ENCODE peak calls at places on chromosomes 16 and 17, in eight cellular contexts. One of them, this sample, is unnamed.

GRCh38 chr17:27565874-27566672 is 64.9 kb upstream of the LGALS9 start:
- DNase-seq in T47D: no peak
- DNase-seq in amniotic stem cell: no peak
- DNase-seq in fibroblast of villous mesenchyme: no peak
- DNase-seq in small intestine: no peak
- DNase-seq in mesenteric fat pad: no peak
- DNase-seq in Kasumi-1: no peak
- DNase-seq in aorta: no peak
- DNase-seq in this sample: no peak

GRCh38 chr17:82480345-82480744 is 21.8 kb downstream of the NARF start:
- DNase-seq in T47D: no peak
- DNase-seq in amniotic stem cell: no peak
- DNase-seq in fibroblast of villous mesenchyme: no peak
- DNase-seq in small intestine: no peak
- DNase-seq in mesenteric fat pad: no peak
- DNase-seq in Kasumi-1: no peak
- DNase-seq in aorta: no peak
- DNase-seq in this sample: no peak

GRCh38 chr16:48558269-48558915 is 51.6 kb downstream of the N4BP1 start:
- DNase-seq in T47D: no peak
- DNase-seq in amniotic stem cell: no peak
- DNase-seq in fibroblast of villous mesenchyme: peak
- DNase-seq in small intestine: no peak
- DNase-seq in mesenteric fat pad: no peak
- DNase-seq in Kasumi-1: peak
- DNase-seq in aorta: no peak
- DNase-seq in this sample: no peak

GRCh38 chr16:52548261-52549010 is 1.5 kb upstream of the TOX3 start:
- DNase-seq in T47D: no peak
- DNase-seq in amniotic stem cell: no peak
- DNase-seq in fibroblast of villous mesenchyme: no peak
- DNase-seq in small intestine: no peak
- DNase-seq in mesenteric fat pad: no peak
- DNase-seq in Kasumi-1: no peak
- DNase-seq in aorta: no peak
- DNase-seq in this sample: no peak

GRCh38 chr17:61316633-61317032 is 83.0 kb upstream of the TBX2 start:
- DNase-seq in T47D: no peak
- DNase-seq in amniotic stem cell: no peak
- DNase-seq in fibroblast of villous mesenchyme: no peak
- DNase-seq in small intestine: no peak
- DNase-seq in mesenteric fat pad: no peak
- DNase-seq in Kasumi-1: no peak
- DNase-seq in aorta: no peak
- DNase-seq in this sample: no peak

GRCh38 chr16:59202463-59202862 is 468.3 kb upstream of the GOT2 start:
- DNase-seq in T47D: no peak
- DNase-seq in amniotic stem cell: no peak
- DNase-seq in fibroblast of villous mesenchyme: no peak
- DNase-seq in small intestine: no peak
- DNase-seq in mesenteric fat pad: no peak
- DNase-seq in Kasumi-1: no peak
- DNase-seq in aorta: no peak
- DNase-seq in this sample: no peak

GRCh38 chr17:57636985-57637667 is 108.0 kb downstream of the CCDC182 start:
- DNase-seq in T47D: no peak
- DNase-seq in amniotic stem cell: no peak
- DNase-seq in fibroblast of villous mesenchyme: no peak
- DNase-seq in small intestine: no peak
- DNase-seq in mesenteric fat pad: no peak
- DNase-seq in Kasumi-1: no peak
- DNase-seq in aorta: no peak
- DNase-seq in this sample: no peak

GRCh38 chr16:23388786-23389185 is 64.2 kb downstream of the COG7 start:
- DNase-seq in T47D: no peak
- DNase-seq in amniotic stem cell: no peak
- DNase-seq in fibroblast of villous mesenchyme: no peak
- DNase-seq in small intestine: no peak
- DNase-seq in mesenteric fat pad: no peak
- DNase-seq in Kasumi-1: no peak
- DNase-seq in aorta: peak
- DNase-seq in this sample: no peak

GRCh38 chr17:31562447-31562846 is 171.0 kb downstream of the RAB11FIP4 start:
- DNase-seq in T47D: no peak
- DNase-seq in amniotic stem cell: no peak
- DNase-seq in fibroblast of villous mesenchyme: no peak
- DNase-seq in small intestine: no peak
- DNase-seq in mesenteric fat pad: no peak
- DNase-seq in Kasumi-1: no peak
- DNase-seq in aorta: no peak
- DNase-seq in this sample: no peak

GRCh38 chr17:66285149-66285548 is 17.3 kb upstream of the PRKCA start:
- DNase-seq in T47D: no peak
- DNase-seq in amniotic stem cell: no peak
- DNase-seq in fibroblast of villous mesenchyme: no peak
- DNase-seq in small intestine: no peak
- DNase-seq in mesenteric fat pad: no peak
- DNase-seq in Kasumi-1: no peak
- DNase-seq in aorta: no peak
- DNase-seq in this sample: no peak

GRCh38 chr16:58638148-58639036 is 8.8 kb upstream of the CNOT1 start:
- DNase-seq in T47D: no peak
- DNase-seq in amniotic stem cell: peak
- DNase-seq in fibroblast of villous mesenchyme: peak
- DNase-seq in small intestine: peak
- DNase-seq in mesenteric fat pad: no peak
- DNase-seq in Kasumi-1: no peak
- DNase-seq in aorta: peak
- DNase-seq in this sample: peak

GRCh38 chr17:6591599-6592158 is 35.3 kb upstream of the PITPNM3 start:
- DNase-seq in T47D: no peak
- DNase-seq in amniotic stem cell: no peak
- DNase-seq in fibroblast of villous mesenchyme: peak
- DNase-seq in small intestine: no peak
- DNase-seq in mesenteric fat pad: no peak
- DNase-seq in Kasumi-1: no peak
- DNase-seq in aorta: no peak
- DNase-seq in this sample: no peak

GRCh38 chr16:29678691-29679267 is at the start of gene QPRT:
- DNase-seq in T47D: peak
- DNase-seq in amniotic stem cell: no peak
- DNase-seq in fibroblast of villous mesenchyme: peak
- DNase-seq in small intestine: peak
- DNase-seq in mesenteric fat pad: no peak
- DNase-seq in Kasumi-1: peak
- DNase-seq in aorta: no peak
- DNase-seq in this sample: peak

GRCh38 chr17:46212634-46213435 is 19.6 kb upstream of the KANSL1 start:
- DNase-seq in T47D: peak
- DNase-seq in amniotic stem cell: peak
- DNase-seq in fibroblast of villous mesenchyme: peak
- DNase-seq in small intestine: peak
- DNase-seq in mesenteric fat pad: no peak
- DNase-seq in Kasumi-1: peak
- DNase-seq in aorta: no peak
- DNase-seq in this sample: no peak

GRCh38 chr17:2023692-2024571 is 1.2 kb downstream of the RTN4RL1 start:
- DNase-seq in T47D: peak
- DNase-seq in amniotic stem cell: no peak
- DNase-seq in fibroblast of villous mesenchyme: no peak
- DNase-seq in small intestine: no peak
- DNase-seq in mesenteric fat pad: no peak
- DNase-seq in Kasumi-1: no peak
- DNase-seq in aorta: no peak
- DNase-seq in this sample: peak

GRCh38 chr17:32810690-32811089 is 66.2 kb downstream of the MYO1D start:
- DNase-seq in T47D: no peak
- DNase-seq in amniotic stem cell: no peak
- DNase-seq in fibroblast of villous mesenchyme: no peak
- DNase-seq in small intestine: no peak
- DNase-seq in mesenteric fat pad: no peak
- DNase-seq in Kasumi-1: no peak
- DNase-seq in aorta: no peak
- DNase-seq in this sample: no peak

This sample was measured in H1.